ENCODE peak calls at places on chromosomes 12 and 14, in six cellular contexts. V is spleen; S is HS-5; N is AG04450; Z is stimulated activated CD8-positive, alpha-beta memory T cell treated with anti-CD3 and anti-CD28 coated beads, Interleukin-15, amount 100 ng/mL, for 48 hours; U is left ventricle myocardium superior. K is an unnamed sample.

GRCh38 chr14:91935621-91936020 is 11.9 kb downstream of the FBLN5 start:
- DNase-seq in U (no peak), S (no peak), N (no peak), V (no peak), Z (no peak), K (no peak)

GRCh38 chr12:132595183-132595582 is 15.2 kb downstream of the LRCOL1 start:
- DNase-seq in V (no peak), U (no peak), N (no peak), Z (no peak), S (no peak), K (no peak)

GRCh38 chr14:105894978-105895881 is 368.8 kb downstream of the TMEM121 start:
- DNase-seq in V (peak), N (no peak), Z (no peak), U (peak), S (no peak), K (no peak)

GRCh38 chr12:50984899-50985298 is 32.6 kb downstream of the HIGD1C start:
- DNase-seq in U (no peak), Z (no peak), S (no peak), N (no peak), V (no peak), K (no peak)

GRCh38 chr12:52918784-52919183 is 13.9 kb upstream of the KRT8 start:
- DNase-seq in Z (no peak), U (no peak), V (no peak), N (no peak), S (no peak), K (no peak)

GRCh38 chr14:65287264-65288131 is 125.0 kb upstream of the FUT8 start:
- DNase-seq in U (no peak), S (no peak), V (peak), N (no peak), Z (peak), K (no peak)

GRCh38 chr12:131027876-131028586 is 74.3 kb downstream of the ADGRD1 start:
- DNase-seq in U (no peak), Z (no peak), V (no peak), N (no peak), S (no peak), K (no peak)

GRCh38 chr12:24711609-24712008 is 237.3 kb downstream of the BCAT1 start:
- DNase-seq in V (no peak), Z (no peak), S (no peak), U (no peak), N (no peak), K (no peak)

GRCh38 chr12:116739381-116739887 is 1.3 kb downstream of the RNFT2 start:
- DNase-seq in U (no peak), Z (no peak), N (no peak), S (no peak), V (no peak), K (no peak)

GRCh38 chr12:109879332-109880048 is 851 bp downstream of the GLTP start:
- DNase-seq in V (no peak), Z (no peak), N (no peak), S (no peak), U (no peak), K (no peak)

GRCh38 chr12:121295123-121295745 is 1.3 kb downstream of the CAMKK2 start:
- DNase-seq in N (no peak), U (no peak), Z (no peak), V (no peak), S (no peak), K (no peak)

K was measured in mesothelial cell of epicardium.